ENCODE peak calls at places on chromosomes 11 and 22, in five cellular contexts. One of them, this sample, is unnamed.

GRCh38 chr11:30356388-30356787 is 33.5 kb downstream of the ARL14EP start:
- DNase-seq in K562: no peak
- DNase-seq in SK-N-SH: no peak
- DNase-seq in GM12878: no peak
- DNase-seq in HepG2: no peak
- DNase-seq in this sample: no peak

GRCh38 chr11:797300-798092 is 585 bp downstream of the SLC25A22 start:
- DNase-seq in K562: peak
- DNase-seq in SK-N-SH: peak
- DNase-seq in GM12878: no peak
- DNase-seq in HepG2: peak
- DNase-seq in this sample: peak

GRCh38 chr22:23245045-23245798 is 64.9 kb downstream of the BCR start:
- DNase-seq in K562: peak
- DNase-seq in SK-N-SH: no peak
- DNase-seq in GM12878: no peak
- DNase-seq in HepG2: no peak
- DNase-seq in this sample: peak

GRCh38 chr11:17098038-17098437 is 20.6 kb upstream of the RPS13 start:
- DNase-seq in K562: no peak
- DNase-seq in SK-N-SH: no peak
- DNase-seq in GM12878: no peak
- DNase-seq in HepG2: no peak
- DNase-seq in this sample: no peak

GRCh38 chr11:104620991-104621390 is 277.3 kb downstream of the CASP12 start:
- DNase-seq in K562: no peak
- DNase-seq in SK-N-SH: no peak
- DNase-seq in GM12878: no peak
- DNase-seq in HepG2: no peak
- DNase-seq in this sample: no peak

GRCh38 chr11:110295487-110296225 is 758 bp downstream of the RDX start:
- DNase-seq in K562: peak
- DNase-seq in SK-N-SH: peak
- DNase-seq in GM12878: peak
- DNase-seq in HepG2: no peak
- DNase-seq in this sample: peak

GRCh38 chr22:26367402-26368245 is 61.4 kb upstream of the ASPHD2 start:
- DNase-seq in K562: peak
- DNase-seq in SK-N-SH: peak
- DNase-seq in GM12878: no peak
- DNase-seq in HepG2: peak
- DNase-seq in this sample: peak

GRCh38 chr11:128963744-128964340 is 21.2 kb upstream of the TP53AIP1 start:
- DNase-seq in K562: no peak
- DNase-seq in SK-N-SH: peak
- DNase-seq in GM12878: no peak
- DNase-seq in HepG2: no peak
- DNase-seq in this sample: peak

GRCh38 chr11:11464555-11464954 is 111.5 kb upstream of the CSNK2A3 start:
- DNase-seq in K562: no peak
- DNase-seq in SK-N-SH: no peak
- DNase-seq in GM12878: no peak
- DNase-seq in HepG2: no peak
- DNase-seq in this sample: peak

GRCh38 chr22:41576877-41577276 is 12.8 kb downstream of the PMM1 start:
- DNase-seq in K562: peak
- DNase-seq in SK-N-SH: peak
- DNase-seq in GM12878: no peak
- DNase-seq in HepG2: peak
- DNase-seq in this sample: peak

GRCh38 chr11:87573708-87574107 is 536.0 kb downstream of the TMEM135 start:
- DNase-seq in K562: no peak
- DNase-seq in SK-N-SH: no peak
- DNase-seq in GM12878: no peak
- DNase-seq in HepG2: no peak
- DNase-seq in this sample: no peak

GRCh38 chr22:20438066-20438677 is 547 bp upstream of the SCARF2 start:
- DNase-seq in K562: no peak
- DNase-seq in SK-N-SH: no peak
- DNase-seq in GM12878: no peak
- DNase-seq in HepG2: no peak
- DNase-seq in this sample: peak

GRCh38 chr22:50157976-50158375 is 12.6 kb upstream of the PANX2 start:
- DNase-seq in K562: no peak
- DNase-seq in SK-N-SH: no peak
- DNase-seq in GM12878: no peak
- DNase-seq in HepG2: no peak
- DNase-seq in this sample: no peak

GRCh38 chr11:128492461-128492860 is 94.9 kb downstream of the ETS1 start:
- DNase-seq in K562: no peak
- DNase-seq in SK-N-SH: no peak
- DNase-seq in GM12878: no peak
- DNase-seq in HepG2: no peak
- DNase-seq in this sample: peak

GRCh38 chr22:47586038-47586437 is 823.6 kb downstream of the TBC1D22A start:
- DNase-seq in K562: no peak
- DNase-seq in SK-N-SH: no peak
- DNase-seq in GM12878: no peak
- DNase-seq in HepG2: no peak
- DNase-seq in this sample: no peak

GRCh38 chr22:46933526-46933925 is 171.1 kb downstream of the TBC1D22A start:
- DNase-seq in K562: no peak
- DNase-seq in SK-N-SH: no peak
- DNase-seq in GM12878: no peak
- DNase-seq in HepG2: no peak
- DNase-seq in this sample: no peak

GRCh38 chr11:44178381-44178780 is 82.9 kb downstream of the EXT2 start:
- DNase-seq in K562: no peak
- DNase-seq in SK-N-SH: no peak
- DNase-seq in GM12878: no peak
- DNase-seq in HepG2: no peak
- DNase-seq in this sample: peak

GRCh38 chr22:41526802-41527799 is 17.2 kb downstream of the POLR3H start:
- DNase-seq in K562: peak
- DNase-seq in SK-N-SH: peak
- DNase-seq in GM12878: no peak
- DNase-seq in HepG2: no peak
- DNase-seq in this sample: peak

GRCh38 chr11:102177974-102178631 is 67.9 kb downstream of the YAP1 start:
- DNase-seq in K562: no peak
- DNase-seq in SK-N-SH: peak
- DNase-seq in GM12878: no peak
- DNase-seq in HepG2: peak
- DNase-seq in this sample: peak

GRCh38 chr11:60625262-60625661 is 74.2 kb upstream of the MS4A8 start:
- DNase-seq in K562: no peak
- DNase-seq in SK-N-SH: peak
- DNase-seq in GM12878: no peak
- DNase-seq in HepG2: peak
- DNase-seq in this sample: peak

GRCh38 chr22:40345271-40345670 is 1.0 kb upstream of the ADSL start:
- DNase-seq in K562: no peak
- DNase-seq in SK-N-SH: no peak
- DNase-seq in GM12878: no peak
- DNase-seq in HepG2: no peak
- DNase-seq in this sample: peak

GRCh38 chr22:36587289-36588154 is 58.6 kb upstream of the EIF3D start:
- DNase-seq in K562: no peak
- DNase-seq in SK-N-SH: no peak
- DNase-seq in GM12878: no peak
- DNase-seq in HepG2: no peak
- DNase-seq in this sample: peak
- TF ChIP-seq MXI1 in K562: no peak
- TF ChIP-seq MXI1 in SK-N-SH: no peak
- TF ChIP-seq MXI1 in GM12878: no peak
- TF ChIP-seq MXI1 in HepG2: no peak
- TF ChIP-seq MXI1 in this sample: no peak

GRCh38 chr11:23976776-23977380 is 520.0 kb upstream of the LUZP2 start:
- DNase-seq in K562: no peak
- DNase-seq in SK-N-SH: no peak
- DNase-seq in GM12878: no peak
- DNase-seq in HepG2: no peak
- DNase-seq in this sample: peak
- TF ChIP-seq MXI1 in K562: no peak
- TF ChIP-seq MXI1 in SK-N-SH: no peak
- TF ChIP-seq MXI1 in GM12878: no peak
- TF ChIP-seq MXI1 in HepG2: no peak
- TF ChIP-seq MXI1 in this sample: no peak

GRCh38 chr11:131999955-132000354 is 629.5 kb downstream of the NTM start:
- DNase-seq in K562: no peak
- DNase-seq in SK-N-SH: no peak
- DNase-seq in GM12878: no peak
- DNase-seq in HepG2: no peak
- DNase-seq in this sample: no peak
- TF ChIP-seq MXI1 in K562: no peak
- TF ChIP-seq MXI1 in SK-N-SH: no peak
- TF ChIP-seq MXI1 in GM12878: no peak
- TF ChIP-seq MXI1 in HepG2: no peak
- TF ChIP-seq MXI1 in this sample: no peak

GRCh38 chr11:107501713-107502112 is 44.1 kb upstream of the CWF19L2 start:
- DNase-seq in K562: no peak
- DNase-seq in SK-N-SH: no peak
- DNase-seq in GM12878: no peak
- DNase-seq in HepG2: peak
- DNase-seq in this sample: no peak

GRCh38 chr11:107490836-107491235 is 33.2 kb upstream of the CWF19L2 start:
- DNase-seq in K562: no peak
- DNase-seq in SK-N-SH: no peak
- DNase-seq in GM12878: no peak
- DNase-seq in HepG2: no peak
- DNase-seq in this sample: no peak

GRCh38 chr11:107493117-107493516 is 35.5 kb upstream of the CWF19L2 start:
- DNase-seq in K562: no peak
- DNase-seq in SK-N-SH: no peak
- DNase-seq in GM12878: no peak
- DNase-seq in HepG2: no peak
- DNase-seq in this sample: peak

GRCh38 chr11:107494036-107494435 is 36.4 kb upstream of the CWF19L2 start:
- DNase-seq in K562: no peak
- DNase-seq in SK-N-SH: no peak
- DNase-seq in GM12878: no peak
- DNase-seq in HepG2: no peak
- DNase-seq in this sample: no peak

DNA sequence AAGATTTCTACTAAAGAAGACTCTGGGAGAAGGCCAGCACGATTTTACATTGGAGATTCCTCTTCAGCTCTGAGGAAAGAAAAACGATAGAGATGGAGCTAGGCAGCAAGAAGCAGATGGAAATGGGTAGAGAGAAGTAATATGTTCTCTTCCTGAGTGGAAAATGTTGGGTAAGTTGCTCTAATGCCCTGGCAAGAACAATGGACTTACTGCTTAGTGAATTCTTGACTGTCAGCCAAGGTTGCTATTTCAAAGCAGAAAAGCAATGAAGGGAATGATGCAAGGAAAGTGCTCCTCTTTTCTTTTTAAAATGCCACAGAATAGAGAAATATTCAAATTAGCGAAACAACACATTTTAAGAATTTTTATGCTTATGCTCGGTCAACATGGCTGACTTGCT is 38.4 kb upstream of the CWF19L2 start:
- DNase-seq in K562: no peak
- DNase-seq in SK-N-SH: no peak
- DNase-seq in GM12878: no peak
- DNase-seq in HepG2: peak
- DNase-seq in this sample: peak
- TF ChIP-seq MXI1 in K562: no peak
- TF ChIP-seq MXI1 in SK-N-SH: no peak
- TF ChIP-seq MXI1 in GM12878: no peak
- TF ChIP-seq MXI1 in HepG2: no peak
- TF ChIP-seq MXI1 in this sample: no peak

DNA sequence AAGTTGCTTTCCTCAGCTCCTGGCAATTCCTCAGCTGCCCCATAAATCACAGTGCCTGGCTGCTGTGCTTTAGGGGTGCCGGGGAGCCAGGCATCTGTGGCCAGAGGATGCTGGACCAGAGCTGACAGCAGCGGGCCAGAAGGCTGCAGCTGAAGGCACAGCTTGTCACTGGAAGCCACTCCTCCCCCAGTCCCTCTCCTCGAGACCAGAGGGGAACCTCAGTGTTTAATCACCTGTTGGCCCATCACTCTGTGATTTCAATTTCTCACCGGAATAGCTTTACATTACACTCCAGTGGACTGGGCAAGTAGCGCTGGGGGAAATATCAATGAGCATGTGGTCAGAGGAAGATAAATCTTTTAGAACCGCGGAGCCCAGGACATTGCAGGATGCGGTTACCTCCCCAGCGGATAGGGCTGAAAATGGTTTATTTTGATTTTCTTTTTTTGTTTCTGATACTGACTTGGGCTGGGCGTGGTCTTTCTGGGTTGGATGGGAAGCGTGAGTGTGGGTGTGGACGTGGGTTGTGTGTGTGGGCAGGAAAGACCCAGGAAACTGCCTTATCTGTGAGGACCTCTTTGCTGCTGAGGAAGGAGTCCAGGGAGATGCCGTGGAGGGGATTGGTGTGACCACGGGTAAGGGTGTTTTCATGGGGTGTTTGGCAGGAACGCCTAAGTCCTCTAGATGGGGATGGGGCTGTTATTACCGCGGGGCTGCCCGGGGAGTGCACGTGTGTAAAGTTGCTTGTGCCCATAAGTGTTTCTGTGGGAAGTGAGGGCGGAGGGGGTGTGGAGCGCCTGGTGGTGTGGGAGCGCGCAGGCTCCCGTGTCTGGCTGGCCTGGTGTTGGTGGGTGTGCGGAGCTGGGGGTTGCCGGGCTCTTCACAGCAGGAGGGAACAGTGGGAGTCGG is 4.0 kb downstream of the DAGLA start:
- DNase-seq in K562: no peak
- DNase-seq in SK-N-SH: no peak
- DNase-seq in GM12878: no peak
- DNase-seq in HepG2: no peak
- DNase-seq in this sample: peak
- TF ChIP-seq MXI1 in K562: no peak
- TF ChIP-seq MXI1 in SK-N-SH: no peak
- TF ChIP-seq MXI1 in GM12878: no peak
- TF ChIP-seq MXI1 in HepG2: no peak
- TF ChIP-seq MXI1 in this sample: no peak

This sample was measured in IMR-90.